ENCODE peak calls at places on chromosome 5, in ten cellular contexts. S is astrocyte of the spinal cord, R is nephron progenitor cell, Z is H9, K is stomach, N is OCI-LY7, A is psoas muscle, X is heart right ventricle, V is GM23338, L is progenitor cell of endocrine pancreas. Q is an unnamed sample.

GRCh38 chr5:141412853-141413539 is at the start of gene PCDHGA10:
- DNase-seq in X (no peak), V (peak), L (no peak), N (peak), R (peak), Z (peak), K (peak), A (peak), S (peak), Q (peak)

GRCh38 chr5:10775646-10776045 is 14.6 kb upstream of the DAP start:
- DNase-seq in K (no peak), Z (no peak), A (no peak), R (no peak), L (no peak), V (peak), X (no peak), N (peak), S (no peak), Q (no peak)

GRCh38 chr5:44974813-44975212 is 166.1 kb downstream of the MRPS30 start:
- DNase-seq in N (no peak), Z (no peak), V (no peak), A (no peak), X (no peak), L (no peak), R (no peak), S (no peak), K (no peak), Q (no peak)

GRCh38 chr5:150000990-150001659 is 586 bp downstream of the HMGXB3 start:
- DNase-seq in A (peak), K (peak), N (peak), X (peak), L (peak), S (peak), Z (peak), V (peak), R (peak), Q (peak)

GRCh38 chr5:75894482-75894881 is 177.2 kb upstream of the POC5 start:
- DNase-seq in Z (no peak), K (no peak), S (no peak), R (no peak), N (no peak), A (no peak), V (no peak), X (no peak), L (no peak), Q (no peak)

GRCh38 chr5:145697251-145698016 is 137.7 kb downstream of the PRELID2 start:
- DNase-seq in N (peak), S (peak), V (peak), R (peak), L (no peak), A (no peak), X (no peak), K (no peak), Z (peak), Q (peak)

GRCh38 chr5:19534751-19535150 is 453.2 kb downstream of the CDH18 start:
- DNase-seq in L (no peak), R (no peak), K (no peak), V (no peak), A (no peak), Z (no peak), X (no peak), N (no peak), S (no peak), Q (no peak)

GRCh38 chr5:109656829-109657228 is 32.9 kb upstream of the MAN2A1 start:
- DNase-seq in N (no peak), X (peak), K (no peak), L (no peak), R (no peak), V (no peak), Z (no peak), S (peak), A (no peak), Q (no peak)

GRCh38 chr5:62143268-62144229 is 162.5 kb upstream of the KIF2A start:
- DNase-seq in A (no peak), R (no peak), V (peak), Z (no peak), S (peak), L (no peak), N (peak), K (no peak), X (no peak), Q (no peak)

GRCh38 chr5:145295236-145295635 is 539.9 kb downstream of the PRELID2 start:
- DNase-seq in K (no peak), R (no peak), Z (no peak), X (no peak), V (no peak), S (no peak), A (no peak), L (no peak), N (no peak), Q (no peak)

GRCh38 chr5:102152906-102153787 is 142.9 kb downstream of the SLCO4C1 start:
- DNase-seq in K (no peak), A (no peak), X (no peak), Z (no peak), R (peak), N (peak), V (peak), L (no peak), S (peak), Q (no peak)

GRCh38 chr5:137260820-137261541 is 238.1 kb downstream of the SPOCK1 start:
- DNase-seq in N (no peak), Z (no peak), S (no peak), K (no peak), A (no peak), X (no peak), L (no peak), R (no peak), V (no peak), Q (no peak)

GRCh38 chr5:151739939-151740335 is 18.5 kb downstream of the ATOX1 start:
- DNase-seq in X (no peak), L (no peak), S (peak), N (no peak), R (no peak), K (no peak), V (peak), Z (no peak), A (no peak), Q (no peak)

GRCh38 chr5:111697881-111698757 is 58.9 kb downstream of the NREP start:
- DNase-seq in N (peak), A (no peak), K (no peak), Z (peak), R (no peak), X (no peak), S (peak), L (no peak), V (peak), Q (no peak)
- TF ChIP-seq CTCF in N (peak), A (peak), K (no peak), Z (peak), R (no peak), X (no peak), S (peak), L (no peak), V (peak), Q (no peak)

DNA sequence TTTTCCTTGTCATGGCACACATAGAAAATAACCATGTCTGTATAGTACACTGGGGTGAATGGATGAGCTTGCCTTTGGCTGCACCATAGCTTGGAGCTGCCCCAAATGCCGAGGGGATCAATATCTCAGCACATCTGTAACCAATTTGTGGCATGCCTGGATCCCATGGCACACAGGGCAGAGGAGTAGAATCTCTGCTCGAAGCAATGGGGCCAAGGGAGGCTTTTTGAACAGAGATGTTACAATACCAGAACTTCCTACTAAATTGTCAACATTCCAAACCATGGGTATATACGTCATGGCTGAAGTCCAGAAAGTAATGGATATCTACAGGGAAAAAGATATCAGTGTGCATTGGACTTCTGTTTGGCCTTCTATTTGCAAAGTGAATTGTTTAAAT is 39.1 kb downstream of the ESM1 start:
- DNase-seq in Z (no peak), N (no peak), V (no peak), K (no peak), R (no peak), X (no peak), S (no peak), L (no peak), A (no peak), Q (no peak)
- TF ChIP-seq CTCF in Z (no peak), N (no peak), V (no peak), K (no peak), R (no peak), X (no peak), S (no peak), L (no peak), A (no peak), Q (no peak)

GRCh38 chr5:80917596-80917995 is 42.6 kb upstream of the RASGRF2 start:
- DNase-seq in X (no peak), R (no peak), L (no peak), S (no peak), N (no peak), Z (no peak), K (no peak), V (no peak), A (no peak), Q (no peak)
- TF ChIP-seq CTCF in X (no peak), R (no peak), L (no peak), S (no peak), N (no peak), Z (no peak), K (no peak), V (no peak), A (no peak), Q (no peak)

GRCh38 chr5:37043693-37044092 is 167.1 kb downstream of the NIPBL start:
- DNase-seq in S (peak), N (peak), K (no peak), V (peak), X (no peak), L (no peak), R (no peak), A (no peak), Z (peak), Q (no peak)
- TF ChIP-seq CTCF in S (peak), N (peak), K (no peak), V (peak), X (no peak), L (no peak), R (no peak), A (no peak), Z (peak), Q (no peak)

GRCh38 chr5:103476776-103477175 is 85.8 kb downstream of the NUDT12 start:
- DNase-seq in A (no peak), R (no peak), Z (no peak), S (no peak), X (no peak), V (no peak), K (no peak), L (no peak), N (no peak), Q (no peak)

GRCh38 chr5:103472820-103473219 is 89.8 kb downstream of the NUDT12 start:
- DNase-seq in S (peak), Z (no peak), K (no peak), L (no peak), V (no peak), R (no peak), N (no peak), A (no peak), X (no peak), Q (no peak)

GRCh38 chr5:103473725-103474124 is 88.9 kb downstream of the NUDT12 start:
- DNase-seq in L (no peak), K (no peak), X (no peak), N (no peak), A (no peak), V (no peak), S (no peak), Z (no peak), R (no peak), Q (no peak)

GRCh38 chr5:103474671-103475070 is 87.9 kb downstream of the NUDT12 start:
- DNase-seq in L (no peak), A (no peak), K (no peak), N (no peak), X (no peak), V (no peak), Z (no peak), R (no peak), S (no peak), Q (no peak)

DNA sequence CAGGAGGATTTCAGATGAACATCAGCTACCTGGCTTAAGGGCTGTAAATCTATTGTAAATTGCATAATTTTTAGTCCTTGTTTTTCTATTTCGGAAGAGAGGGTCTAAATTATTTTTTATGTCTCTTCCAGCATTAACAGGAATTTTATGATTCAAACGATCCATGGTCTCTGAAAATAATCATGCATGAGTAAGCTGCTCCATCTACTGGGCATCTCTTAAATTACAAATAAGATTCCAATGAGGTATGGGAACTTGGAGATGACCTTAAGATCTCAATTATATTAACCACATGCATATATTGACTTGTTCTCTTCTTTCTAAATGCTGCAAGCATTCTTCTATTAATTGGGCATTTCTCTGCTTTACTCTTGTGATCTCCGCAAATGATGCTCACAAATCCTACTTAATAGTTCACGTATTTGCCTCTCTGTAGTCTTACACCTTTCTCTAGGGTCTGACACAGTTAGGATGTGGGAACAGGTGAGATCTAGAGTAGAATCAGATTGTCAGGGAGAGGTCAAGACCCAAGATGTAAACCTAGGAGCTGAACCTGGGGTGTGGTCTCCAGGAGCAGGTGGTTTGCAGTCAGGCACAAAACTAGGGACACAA is 86.9 kb downstream of the NUDT12 start:
- DNase-seq in Z (no peak), R (peak), X (no peak), S (peak), V (peak), K (no peak), L (no peak), N (peak), A (no peak), Q (no peak)
- TF ChIP-seq CTCF in Z (peak), R (peak), X (peak), S (peak), V (peak), K (no peak), L (peak), N (peak), A (peak), Q (peak)

GRCh38 chr5:86986837-86987236 is 280.8 kb upstream of the RASA1 start:
- DNase-seq in A (no peak), L (no peak), V (no peak), S (no peak), K (no peak), N (no peak), X (no peak), R (no peak), Z (no peak), Q (no peak)
- TF ChIP-seq CTCF in A (no peak), L (no peak), V (peak), S (no peak), K (no peak), N (peak), X (no peak), R (no peak), Z (no peak), Q (no peak)